ENCODE peak calls at places on chromosomes 7 and 10, in four cellular contexts. B, V, E and U are unnamed samples.

GRCh38 chr7:25860206-25860881 is 291.7 kb upstream of the NFE2L3 start:
- DNase-seq in B (no peak), E (peak), V (no peak), U (peak)

GRCh38 chr10:79405221-79405994 is 40.0 kb downstream of the ZCCHC24 start:
- DNase-seq in B (no peak), V (no peak), E (no peak), U (no peak)

GRCh38 chr7:94410471-94411466 is 16.1 kb downstream of the COL1A2 start:
- DNase-seq in E (no peak), B (no peak), V (no peak), U (no peak)

GRCh38 chr7:2936891-2937580 is 92.9 kb upstream of the GNA12 start:
- DNase-seq in E (no peak), V (no peak), B (no peak), U (no peak)

GRCh38 chr10:101441539-101442455 is 87.8 kb downstream of the BTRC start:
- DNase-seq in B (peak), E (no peak), V (peak), U (peak)

GRCh38 chr10:132570771-132571564 is 33.4 kb downstream of the INPP5A start:
- DNase-seq in E (no peak), B (no peak), V (no peak), U (no peak)

GRCh38 chr10:86285136-86285790 is 81.3 kb downstream of the GRID1 start:
- DNase-seq in V (no peak), B (no peak), E (peak), U (no peak)

GRCh38 chr7:3861941-3862340 is 560.9 kb downstream of the SDK1 start:
- DNase-seq in B (no peak), V (no peak), E (no peak), U (peak)

GRCh38 chr7:24665564-24666294 is 91.5 kb downstream of the GSDME start:
- DNase-seq in E (no peak), V (peak), B (peak), U (peak)

GRCh38 chr7:984361-985126 is 1.6 kb downstream of the CYP2W1 start:
- DNase-seq in B (no peak), V (no peak), E (no peak), U (no peak)

GRCh38 chr7:36490335-36490940 is 100.8 kb downstream of the ANLN start:
- DNase-seq in B (no peak), E (no peak), V (no peak), U (peak)

GRCh38 chr7:108643136-108643535 is 73.5 kb downstream of the DNAJB9 start:
- DNase-seq in B (no peak), V (no peak), E (no peak), U (no peak)
- TF ChIP-seq MAX in B (no peak), V (no peak), E (no peak), U (no peak)

GRCh38 chr7:70645876-70646336 is 486.0 kb upstream of the GALNT17 start:
- DNase-seq in V (no peak), B (no peak), E (no peak), U (no peak)
- TF ChIP-seq EZH2 in V (no peak), B (no peak), E (no peak), U (no peak)

GRCh38 chr10:117218654-117219053 is 21.4 kb downstream of the KCNK18 start:
- DNase-seq in E (no peak), V (no peak), B (no peak), U (no peak)
- TF ChIP-seq JUN in E (no peak), V (no peak), B (no peak), U (no peak)

GRCh38 chr10:122490268-122490667 is 28.9 kb downstream of the HTRA1 start:
- DNase-seq in E (no peak), B (no peak), V (no peak), U (no peak)
- TF ChIP-seq MAX in E (no peak), B (no peak), V (no peak), U (no peak)

GRCh38 chr7:127616709-127617108 is 1.2 kb downstream of the PAX4 start:
- DNase-seq in B (no peak), V (no peak), E (no peak), U (no peak)
- TF ChIP-seq EZH2 in B (no peak), V (no peak), E (no peak), U (peak)

GRCh38 chr7:106068538-106068961 is 43.6 kb downstream of the SYPL1 start:
- DNase-seq in E (no peak), B (no peak), V (no peak), U (no peak)
- TF ChIP-seq JUN in E (no peak), B (no peak), V (no peak), U (no peak)